ENCODE peak calls at places on chromosomes 16 and 17, in six cellular contexts. One of them, this sample, is unnamed. For H3K9me3, the result is how much of the 10 kb centered on the place peaks cover.

GRCh38 chr16:10501016-10501607 is 79.3 kb downstream of the EMP2 start:
- DNase-seq in heart right ventricle: no peak
- DNase-seq in heart left ventricle: no peak
- DNase-seq in A549: no peak
- DNase-seq in kidney: no peak
- DNase-seq in breast epithelium: no peak
- DNase-seq in this sample: no peak

GRCh38 chr16:25109643-25110042 is 1.9 kb upstream of the LCMT1 start:
- DNase-seq in breast epithelium: no peak
- DNase-seq in A549: peak
- DNase-seq in heart left ventricle: peak
- DNase-seq in heart right ventricle: peak
- DNase-seq in kidney: no peak
- DNase-seq in this sample: peak

GRCh38 chr16:24051125-24051524 is 205.0 kb upstream of the CACNG3 start:
- DNase-seq in kidney: no peak
- DNase-seq in heart left ventricle: no peak
- DNase-seq in breast epithelium: no peak
- DNase-seq in A549: no peak
- DNase-seq in heart right ventricle: no peak
- DNase-seq in this sample: no peak

GRCh38 chr17:2343421-2343820 is 6.1 kb downstream of the SGSM2 start:
- DNase-seq in heart right ventricle: no peak
- DNase-seq in breast epithelium: no peak
- DNase-seq in kidney: no peak
- DNase-seq in heart left ventricle: no peak
- DNase-seq in A549: no peak
- DNase-seq in this sample: no peak

GRCh38 chr17:62626719-62627218 is 701 bp upstream of the MRC2 start:
- DNase-seq in breast epithelium: no peak
- DNase-seq in heart left ventricle: peak
- DNase-seq in kidney: no peak
- DNase-seq in heart right ventricle: peak
- DNase-seq in A549: peak
- DNase-seq in this sample: peak

GRCh38 chr16:71421911-71422310 is 19.9 kb downstream of the TLE7 start:
- DNase-seq in heart right ventricle: no peak
- DNase-seq in heart left ventricle: no peak
- DNase-seq in breast epithelium: no peak
- DNase-seq in kidney: no peak
- DNase-seq in A549: peak
- DNase-seq in this sample: no peak

GRCh38 chr16:22813946-22814325 is at the start of gene HS3ST2:
- DNase-seq in breast epithelium: no peak
- DNase-seq in heart left ventricle: peak
- DNase-seq in heart right ventricle: peak
- DNase-seq in A549: no peak
- DNase-seq in kidney: peak
- DNase-seq in this sample: peak

GRCh38 chr17:74176546-74177001 is 26.9 kb upstream of the RPL38 start:
- DNase-seq in heart right ventricle: peak
- DNase-seq in breast epithelium: no peak
- DNase-seq in A549: peak
- DNase-seq in heart left ventricle: peak
- DNase-seq in kidney: peak
- DNase-seq in this sample: peak

GRCh38 chr17:81514735-81515529 is 2.3 kb upstream of the ACTG1 start:
- DNase-seq in breast epithelium: peak
- DNase-seq in heart right ventricle: peak
- DNase-seq in kidney: peak
- DNase-seq in heart left ventricle: peak
- DNase-seq in A549: peak
- DNase-seq in this sample: peak

GRCh38 chr17:69773081-69773480 is 301.9 kb upstream of the KCNJ16 start:
- DNase-seq in kidney: no peak
- DNase-seq in heart left ventricle: no peak
- DNase-seq in breast epithelium: no peak
- DNase-seq in A549: no peak
- DNase-seq in heart right ventricle: no peak
- DNase-seq in this sample: peak

GRCh38 chr17:81457917-81458555 is 54.6 kb downstream of the ACTG1 start:
- DNase-seq in kidney: no peak
- DNase-seq in heart right ventricle: no peak
- DNase-seq in heart left ventricle: no peak
- DNase-seq in breast epithelium: no peak
- DNase-seq in A549: no peak
- DNase-seq in this sample: no peak

GRCh38 chr17:538096-538973 is 176.3 kb downstream of the VPS53 start:
- DNase-seq in kidney: no peak
- DNase-seq in heart left ventricle: no peak
- DNase-seq in A549: no peak
- DNase-seq in heart right ventricle: no peak
- DNase-seq in breast epithelium: no peak
- DNase-seq in this sample: no peak

GRCh38 chr17:3864534-3864933 is 18.5 kb upstream of the NCBP3 start:
- DNase-seq in A549: no peak
- DNase-seq in kidney: no peak
- DNase-seq in heart right ventricle: no peak
- DNase-seq in heart left ventricle: no peak
- DNase-seq in breast epithelium: no peak
- DNase-seq in this sample: no peak

GRCh38 chr16:56800355-56800754 is 64.7 kb upstream of the SLC12A3 start:
- DNase-seq in breast epithelium: no peak
- DNase-seq in A549: no peak
- DNase-seq in heart left ventricle: no peak
- DNase-seq in kidney: no peak
- DNase-seq in heart right ventricle: no peak
- DNase-seq in this sample: no peak

GRCh38 chr16:63808730-63809129 is 1313.1 kb downstream of the CDH11 start:
- DNase-seq in heart left ventricle: no peak
- DNase-seq in heart right ventricle: no peak
- DNase-seq in kidney: no peak
- DNase-seq in A549: no peak
- DNase-seq in breast epithelium: no peak
- DNase-seq in this sample: no peak

GRCh38 chr17:69654981-69655581 is 240.6 kb downstream of the MAP2K6 start:
- DNase-seq in kidney: no peak
- DNase-seq in heart left ventricle: no peak
- DNase-seq in heart right ventricle: no peak
- DNase-seq in A549: peak
- DNase-seq in breast epithelium: no peak
- DNase-seq in this sample: no peak

GRCh38 chr17:51391992-51392654 is 131.8 kb downstream of the UTP18 start:
- DNase-seq in breast epithelium: no peak
- DNase-seq in heart left ventricle: no peak
- DNase-seq in heart right ventricle: no peak
- DNase-seq in kidney: no peak
- DNase-seq in A549: peak
- DNase-seq in this sample: no peak

GRCh38 chr17:32486701-32487459 is at the start of gene CDK5R1:
- DNase-seq in A549: peak
- DNase-seq in kidney: peak
- DNase-seq in heart left ventricle: peak
- DNase-seq in breast epithelium: no peak
- DNase-seq in heart right ventricle: peak
- DNase-seq in this sample: peak

GRCh38 chr17:39229274-39229913 is 3.6 kb upstream of the STAC2 start:
- DNase-seq in heart left ventricle: no peak
- DNase-seq in breast epithelium: no peak
- DNase-seq in heart right ventricle: no peak
- DNase-seq in A549: no peak
- DNase-seq in kidney: peak
- DNase-seq in this sample: no peak

GRCh38 chr17:4004517-4005295 is 40.5 kb upstream of the ATP2A3 start:
- DNase-seq in heart left ventricle: peak
- DNase-seq in kidney: peak
- DNase-seq in heart right ventricle: peak
- DNase-seq in A549: peak
- DNase-seq in breast epithelium: no peak
- DNase-seq in this sample: peak

GRCh38 chr17:75288784-75289121 is 480 bp downstream of the SLC25A19 start:
- DNase-seq in kidney: no peak
- DNase-seq in A549: no peak
- DNase-seq in heart right ventricle: no peak
- DNase-seq in heart left ventricle: peak
- DNase-seq in breast epithelium: no peak
- DNase-seq in this sample: peak

GRCh38 chr17:7613769-7614421 is 802 bp downstream of the FXR2 start:
- DNase-seq in kidney: no peak
- DNase-seq in breast epithelium: no peak
- DNase-seq in heart right ventricle: no peak
- DNase-seq in heart left ventricle: no peak
- DNase-seq in A549: peak
- DNase-seq in this sample: no peak

GRCh38 chr16:31301708-31302400 is 42.1 kb downstream of the ITGAM start:
- DNase-seq in breast epithelium: no peak
- DNase-seq in A549: peak
- DNase-seq in heart right ventricle: no peak
- DNase-seq in kidney: no peak
- DNase-seq in heart left ventricle: no peak
- DNase-seq in this sample: peak

DNA sequence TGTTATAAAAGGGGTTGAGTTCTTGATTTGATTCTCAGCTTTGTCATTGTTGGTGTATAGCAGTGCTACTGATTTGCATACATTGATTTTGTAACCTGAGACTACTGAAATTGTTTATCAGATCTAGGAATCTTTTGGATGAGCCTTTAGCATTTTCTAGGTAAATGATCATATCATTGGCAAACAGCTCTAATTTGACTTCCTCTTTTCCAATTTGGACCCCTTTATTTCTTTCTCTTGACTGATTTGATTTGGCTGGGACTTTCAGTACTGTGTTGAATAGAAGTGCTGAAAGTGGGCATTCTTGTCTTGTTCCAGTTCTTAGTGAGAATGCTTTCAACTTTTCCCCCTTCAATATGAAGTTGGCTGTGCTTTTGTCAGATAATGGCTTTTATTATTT is 45.4 kb downstream of the ITGAM start:
- DNase-seq in heart right ventricle: no peak
- DNase-seq in heart left ventricle: no peak
- DNase-seq in kidney: no peak
- DNase-seq in breast epithelium: no peak
- DNase-seq in A549: no peak
- DNase-seq in this sample: no peak
- H3K9me3 ChIP-seq in heart right ventricle: under half
- H3K9me3 ChIP-seq in heart left ventricle: under half
- H3K9me3 ChIP-seq in kidney: under half
- H3K9me3 ChIP-seq in breast epithelium: under half
- H3K9me3 ChIP-seq in A549: under half
- H3K9me3 ChIP-seq in this sample: under half

DNA sequence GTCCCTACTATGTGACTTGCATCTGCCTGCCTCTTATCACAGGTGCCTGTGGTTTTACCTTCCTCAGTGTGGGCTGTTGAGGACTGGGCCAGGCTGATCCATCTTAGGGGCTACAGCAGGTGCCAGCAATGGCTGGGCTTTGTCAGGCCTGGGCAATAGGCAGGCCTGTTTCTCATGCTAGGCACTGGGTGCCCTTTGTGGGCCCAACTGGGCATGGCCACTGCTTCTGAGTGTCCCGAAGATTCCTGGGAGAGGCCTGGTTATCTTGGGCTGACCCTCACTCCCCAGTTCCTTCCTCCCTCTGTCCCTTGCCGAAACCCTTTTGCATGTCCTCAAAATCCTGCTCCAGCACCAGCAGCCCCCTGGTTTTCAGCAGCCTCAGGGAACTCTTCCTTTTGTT is 1024.9 kb downstream of the KCNJ18 start:
- DNase-seq in A549: no peak
- DNase-seq in heart left ventricle: no peak
- DNase-seq in kidney: no peak
- DNase-seq in heart right ventricle: no peak
- DNase-seq in breast epithelium: no peak
- DNase-seq in this sample: no peak
- H3K9me3 ChIP-seq in A549: under half
- H3K9me3 ChIP-seq in heart left ventricle: under half
- H3K9me3 ChIP-seq in kidney: under half
- H3K9me3 ChIP-seq in heart right ventricle: under half
- H3K9me3 ChIP-seq in breast epithelium: under half
- H3K9me3 ChIP-seq in this sample: under half

GRCh38 chr16:87003414-87003755 is 313.8 kb downstream of the C16orf95 start:
- DNase-seq in breast epithelium: no peak
- DNase-seq in heart left ventricle: no peak
- DNase-seq in heart right ventricle: no peak
- DNase-seq in A549: no peak
- DNase-seq in kidney: no peak
- DNase-seq in this sample: no peak

GRCh38 chr16:87006021-87006420 is 311.2 kb downstream of the C16orf95 start:
- DNase-seq in heart right ventricle: no peak
- DNase-seq in heart left ventricle: no peak
- DNase-seq in breast epithelium: no peak
- DNase-seq in A549: no peak
- DNase-seq in kidney: peak
- DNase-seq in this sample: no peak

GRCh38 chr16:87008664-87009063 is 308.5 kb downstream of the C16orf95 start:
- DNase-seq in kidney: no peak
- DNase-seq in breast epithelium: no peak
- DNase-seq in A549: no peak
- DNase-seq in heart right ventricle: no peak
- DNase-seq in heart left ventricle: no peak
- DNase-seq in this sample: no peak

GRCh38 chr16:87006789-87007745 is 310.1 kb downstream of the C16orf95 start:
- DNase-seq in A549: no peak
- DNase-seq in heart right ventricle: no peak
- DNase-seq in breast epithelium: no peak
- DNase-seq in kidney: peak
- DNase-seq in heart left ventricle: no peak
- DNase-seq in this sample: no peak

GRCh38 chr16:87007907-87008306 is 309.3 kb downstream of the C16orf95 start:
- DNase-seq in A549: no peak
- DNase-seq in kidney: no peak
- DNase-seq in heart right ventricle: no peak
- DNase-seq in breast epithelium: no peak
- DNase-seq in heart left ventricle: no peak
- DNase-seq in this sample: no peak
- H3K9me3 ChIP-seq in A549: under half
- H3K9me3 ChIP-seq in kidney: under half
- H3K9me3 ChIP-seq in heart right ventricle: under half
- H3K9me3 ChIP-seq in breast epithelium: under half
- H3K9me3 ChIP-seq in heart left ventricle: under half
- H3K9me3 ChIP-seq in this sample: under half

GRCh38 chr16:35746281-35746962 is 2287.0 kb downstream of the TP53TG3F start:
- DNase-seq in A549: no peak
- DNase-seq in heart right ventricle: no peak
- DNase-seq in kidney: no peak
- DNase-seq in heart left ventricle: no peak
- DNase-seq in breast epithelium: no peak
- DNase-seq in this sample: no peak

GRCh38 chr16:35748621-35749252 is 2289.3 kb downstream of the TP53TG3F start:
- DNase-seq in A549: no peak
- DNase-seq in heart left ventricle: no peak
- DNase-seq in heart right ventricle: no peak
- DNase-seq in kidney: no peak
- DNase-seq in breast epithelium: no peak
- DNase-seq in this sample: no peak

GRCh38 chr16:35747658-35748455 is 2288.4 kb downstream of the TP53TG3F start:
- DNase-seq in A549: no peak
- DNase-seq in heart left ventricle: no peak
- DNase-seq in breast epithelium: no peak
- DNase-seq in heart right ventricle: no peak
- DNase-seq in kidney: no peak
- DNase-seq in this sample: no peak

GRCh38 chr16:35745821-35746248 is 2286.4 kb downstream of the TP53TG3F start:
- DNase-seq in heart right ventricle: no peak
- DNase-seq in A549: no peak
- DNase-seq in breast epithelium: no peak
- DNase-seq in heart left ventricle: no peak
- DNase-seq in kidney: peak
- DNase-seq in this sample: no peak

GRCh38 chr16:35746963-35747657 is 2287.7 kb downstream of the TP53TG3F start:
- DNase-seq in A549: no peak
- DNase-seq in heart left ventricle: no peak
- DNase-seq in breast epithelium: no peak
- DNase-seq in kidney: no peak
- DNase-seq in heart right ventricle: no peak
- DNase-seq in this sample: no peak
- H3K9me3 ChIP-seq in A549: under half
- H3K9me3 ChIP-seq in heart left ventricle: under half
- H3K9me3 ChIP-seq in breast epithelium: under half
- H3K9me3 ChIP-seq in kidney: under half
- H3K9me3 ChIP-seq in heart right ventricle: under half
- H3K9me3 ChIP-seq in this sample: under half